ENCODE peak calls at places on chromosomes 3 and 15, in four cellular contexts. One of them, this sample, is unnamed.

GRCh38 chr3:75180235-75180944 is 483.7 kb upstream of the FRG2C start:
- DNase-seq in neuronal stem cell: no peak
- DNase-seq in substantia nigra: no peak
- DNase-seq in body of pancreas: no peak
- DNase-seq in this sample: no peak

GRCh38 chr3:179432021-179432420 is 19.2 kb downstream of the GNB4 start:
- DNase-seq in neuronal stem cell: no peak
- DNase-seq in substantia nigra: peak
- DNase-seq in body of pancreas: no peak
- DNase-seq in this sample: no peak

GRCh38 chr3:155312781-155313180 is 19.3 kb upstream of the STRIT1 start:
- DNase-seq in neuronal stem cell: no peak
- DNase-seq in substantia nigra: no peak
- DNase-seq in body of pancreas: no peak
- DNase-seq in this sample: no peak

GRCh38 chr15:81312790-81313543 is 11.0 kb downstream of the STARD5 start:
- DNase-seq in neuronal stem cell: no peak
- DNase-seq in substantia nigra: no peak
- DNase-seq in body of pancreas: peak
- DNase-seq in this sample: peak

GRCh38 chr3:177426151-177426904 is 229.0 kb upstream of the TBL1XR1 start:
- DNase-seq in neuronal stem cell: no peak
- DNase-seq in substantia nigra: no peak
- DNase-seq in body of pancreas: no peak
- DNase-seq in this sample: no peak

GRCh38 chr15:81758789-81759188 is 287.0 kb downstream of the MEX3B start:
- DNase-seq in neuronal stem cell: no peak
- DNase-seq in substantia nigra: no peak
- DNase-seq in body of pancreas: no peak
- DNase-seq in this sample: no peak

GRCh38 chr3:58824285-58824684 is 157.7 kb upstream of the FAM3D start:
- DNase-seq in neuronal stem cell: peak
- DNase-seq in substantia nigra: no peak
- DNase-seq in body of pancreas: peak
- DNase-seq in this sample: no peak

GRCh38 chr3:106510206-106510605 is 641.4 kb upstream of the CBLB start:
- DNase-seq in neuronal stem cell: no peak
- DNase-seq in substantia nigra: no peak
- DNase-seq in body of pancreas: no peak
- DNase-seq in this sample: no peak

GRCh38 chr3:109057616-109058015 is 60.3 kb downstream of the MORC1 start:
- DNase-seq in neuronal stem cell: no peak
- DNase-seq in substantia nigra: no peak
- DNase-seq in body of pancreas: no peak
- DNase-seq in this sample: no peak

GRCh38 chr15:51647128-51647562 is 24.6 kb upstream of the DMXL2 start:
- DNase-seq in neuronal stem cell: no peak
- DNase-seq in substantia nigra: peak
- DNase-seq in body of pancreas: peak
- DNase-seq in this sample: no peak

GRCh38 chr15:46591462-46591861 is 956.6 kb downstream of the SQOR start:
- DNase-seq in neuronal stem cell: no peak
- DNase-seq in substantia nigra: no peak
- DNase-seq in body of pancreas: no peak
- DNase-seq in this sample: no peak

GRCh38 chr15:70723124-70723427 is 40.3 kb downstream of the UACA start:
- DNase-seq in neuronal stem cell: no peak
- DNase-seq in substantia nigra: no peak
- DNase-seq in body of pancreas: no peak
- DNase-seq in this sample: no peak
- H3K27ac ChIP-seq in neuronal stem cell: peak
- H3K27ac ChIP-seq in substantia nigra: no peak
- H3K27ac ChIP-seq in body of pancreas: no peak
- H3K27ac ChIP-seq in this sample: no peak

DNA sequence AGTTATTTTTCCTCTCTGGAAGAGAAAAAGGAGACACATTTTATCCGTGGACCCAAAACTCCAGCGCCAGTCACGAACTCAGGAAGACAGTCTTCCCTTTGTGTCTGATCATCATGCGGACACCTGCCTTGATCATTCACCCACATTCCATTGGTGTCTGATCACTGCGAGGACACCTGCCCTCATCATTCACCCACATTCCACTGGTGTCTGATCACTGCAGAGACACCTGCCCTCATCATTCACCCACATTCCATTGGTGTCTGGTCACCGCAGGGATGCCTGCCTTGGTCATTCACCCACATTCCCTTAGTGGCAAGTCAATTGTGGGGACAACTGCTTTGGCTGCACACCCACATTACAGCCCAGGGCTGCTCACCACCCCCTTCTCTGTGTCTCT is 148.9 kb downstream of the ROBO1 start:
- DNase-seq in neuronal stem cell: no peak
- DNase-seq in substantia nigra: no peak
- DNase-seq in body of pancreas: no peak
- DNase-seq in this sample: no peak
- H3K27ac ChIP-seq in neuronal stem cell: no peak
- H3K27ac ChIP-seq in substantia nigra: no peak
- H3K27ac ChIP-seq in body of pancreas: no peak
- H3K27ac ChIP-seq in this sample: no peak

GRCh38 chr3:25654576-25654975 is 10.1 kb downstream of the TOP2B start:
- DNase-seq in neuronal stem cell: no peak
- DNase-seq in substantia nigra: no peak
- DNase-seq in body of pancreas: no peak
- DNase-seq in this sample: no peak

GRCh38 chr3:25652921-25653320 is 11.8 kb downstream of the TOP2B start:
- DNase-seq in neuronal stem cell: no peak
- DNase-seq in substantia nigra: no peak
- DNase-seq in body of pancreas: no peak
- DNase-seq in this sample: no peak

GRCh38 chr3:25648107-25648535 is 16.6 kb downstream of the TOP2B start:
- DNase-seq in neuronal stem cell: peak
- DNase-seq in substantia nigra: peak
- DNase-seq in body of pancreas: peak
- DNase-seq in this sample: peak

GRCh38 chr3:25653322-25653721 is 11.4 kb downstream of the TOP2B start:
- DNase-seq in neuronal stem cell: no peak
- DNase-seq in substantia nigra: no peak
- DNase-seq in body of pancreas: no peak
- DNase-seq in this sample: no peak

GRCh38 chr3:25648925-25649828 is 15.5 kb downstream of the TOP2B start:
- DNase-seq in neuronal stem cell: no peak
- DNase-seq in substantia nigra: no peak
- DNase-seq in body of pancreas: no peak
- DNase-seq in this sample: no peak
- H3K27ac ChIP-seq in neuronal stem cell: no peak
- H3K27ac ChIP-seq in substantia nigra: no peak
- H3K27ac ChIP-seq in body of pancreas: no peak
- H3K27ac ChIP-seq in this sample: no peak

GRCh38 chr3:60979861-60980739 is 271.2 kb downstream of the FHIT start:
- DNase-seq in neuronal stem cell: no peak
- DNase-seq in substantia nigra: no peak
- DNase-seq in body of pancreas: no peak
- DNase-seq in this sample: no peak
- H3K27ac ChIP-seq in neuronal stem cell: no peak
- H3K27ac ChIP-seq in substantia nigra: no peak
- H3K27ac ChIP-seq in body of pancreas: no peak
- H3K27ac ChIP-seq in this sample: no peak

This sample was measured in prostate gland.